ENCODE peak calls at places on chromosomes 6 and 20, in four cellular contexts. D is SK-N-SH, Y is HCT116, J is fibroblast of lung. S is an unnamed sample.
A peak's percentile ranks its signal among the peaks of the same experiment; 100 is the strongest.

GRCh38 chr6:126170875-126171489 is 168.9 kb upstream of the CENPW start:
- DNase-seq in D (peak; percentile 6), Y (no peak), J (no peak), S (no peak)

GRCh38 chr6:84618046-84618752 is 146.2 kb downstream of the TBX18 start:
- DNase-seq in D (no peak), Y (no peak), J (peak; percentile 92), S (no peak)

GRCh38 chr6:47700051-47700450 is 1.7 kb downstream of the ADGRF4 start:
- DNase-seq in D (no peak), Y (no peak), J (peak; percentile 84), S (peak; percentile 96)

GRCh38 chr20:40633123-40633850 is 55.7 kb downstream of the MAFB start:
- DNase-seq in D (no peak), Y (no peak), J (no peak), S (no peak)

GRCh38 chr6:64553414-64553813 is 917.8 kb downstream of the PHF3 start:
- DNase-seq in D (peak; percentile 30), Y (no peak), J (no peak), S (no peak)

GRCh38 chr20:3825526-3825925 is 5.2 kb downstream of the AP5S1 start:
- DNase-seq in D (no peak), Y (no peak), J (no peak), S (no peak)

GRCh38 chr20:21436186-21436585 is 38.9 kb upstream of the NKX2-4 start:
- DNase-seq in D (no peak), Y (peak; percentile 18), J (peak; percentile 96), S (peak; percentile 40)

GRCh38 chr6:116278853-116279231 is 888 bp downstream of the TSPYL1 start:
- DNase-seq in D (peak; percentile 44), Y (no peak), J (no peak), S (no peak)

GRCh38 chr6:166476061-166476591 is 93.4 kb upstream of the MPC1 start:
- DNase-seq in D (no peak), Y (no peak), J (no peak), S (no peak)

GRCh38 chr6:16776394-16777017 is 15.2 kb upstream of the ATXN1 start:
- DNase-seq in D (no peak), Y (no peak), J (no peak), S (no peak)

GRCh38 chr6:139016337-139017213 is 12.0 kb upstream of the ABRACL start:
- DNase-seq in D (no peak), Y (no peak), J (no peak), S (no peak)

GRCh38 chr6:71197770-71198169 is 90.8 kb upstream of the OGFRL1 start:
- DNase-seq in D (no peak), Y (no peak), J (peak; percentile 91), S (no peak)
- H3K4me2 ChIP-seq in D (peak overlapping the region; percentile 19), Y (no peak overlapping the region), J (no peak overlapping the region), S (no peak overlapping the region)

DNA sequence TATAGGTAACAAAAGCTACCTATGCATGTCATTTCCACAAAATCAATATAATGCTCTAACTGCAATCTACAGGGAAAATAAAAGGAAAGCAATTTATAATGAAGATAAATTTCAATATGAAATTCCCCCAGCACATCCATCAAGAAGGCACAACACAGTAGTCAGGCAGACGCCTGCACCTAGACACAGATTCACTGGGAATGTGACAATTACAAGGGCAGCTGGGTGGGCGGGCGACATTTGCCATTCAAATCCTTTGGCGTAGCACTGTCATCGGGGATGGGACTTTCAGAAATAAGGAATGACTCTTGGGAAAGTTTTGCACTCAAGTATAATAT is 60.4 kb downstream of the SULF2 start:
- DNase-seq in D (no peak), Y (no peak), J (no peak), S (no peak)
- H3K4me2 ChIP-seq in D (no peak overlapping the region), Y (no peak overlapping the region), J (no peak overlapping the region), S (no peak overlapping the region)

GRCh38 chr6:90656325-90656724 is 69.5 kb upstream of the MAP3K7 start:
- DNase-seq in D (no peak), Y (no peak), J (no peak), S (no peak)
- H3K4me2 ChIP-seq in D (no peak overlapping the region), Y (no peak overlapping the region), J (no peak overlapping the region), S (no peak overlapping the region)

GRCh38 chr20:58174708-58175287 is 53.7 kb downstream of the ANKRD60 start:
- DNase-seq in D (peak; percentile 60), Y (no peak), J (no peak), S (no peak)

GRCh38 chr20:58173930-58174707 is 54.3 kb downstream of the ANKRD60 start:
- DNase-seq in D (peak; percentile 90), Y (no peak), J (no peak), S (no peak)

GRCh38 chr20:58175425-58175824 is 53.0 kb downstream of the ANKRD60 start:
- DNase-seq in D (no peak), Y (no peak), J (no peak), S (no peak)

GRCh38 chr20:58177799-58178198 is 50.7 kb downstream of the ANKRD60 start:
- DNase-seq in D (no peak), Y (no peak), J (no peak), S (no peak)

GRCh38 chr20:58175836-58176235 is 52.6 kb downstream of the ANKRD60 start:
- DNase-seq in D (no peak), Y (no peak), J (no peak), S (no peak)
- H3K4me2 ChIP-seq in D (no peak overlapping the region), Y (no peak overlapping the region), J (no peak overlapping the region), S (no peak overlapping the region)